ENCODE peak calls at places on chromosomes 4 and X, in four cellular contexts. One of them, this sample, is unnamed.
A peak's percentile ranks its signal among the peaks of the same experiment; 100 is the strongest.

GRCh38 chr4:101019941-101020401 is 327.4 kb downstream of the PPP3CA start:
- DNase-seq in SK-N-SH: no peak
- DNase-seq in K562: no peak
- DNase-seq in GM12878: peak; percentile 45
- DNase-seq in this sample: no peak

GRCh38 chr4:31516520-31516919 is 796.4 kb downstream of the PCDH7 start:
- DNase-seq in GM12878: no peak
- DNase-seq in K562: no peak
- DNase-seq in SK-N-SH: no peak
- DNase-seq in this sample: no peak

GRCh38 chrX:48467331-48467761 is 2.7 kb downstream of the SLC38A5 start:
- DNase-seq in K562: peak; percentile 61
- DNase-seq in SK-N-SH: no peak
- DNase-seq in GM12878: no peak
- DNase-seq in this sample: no peak

GRCh38 chr4:88616275-88616996 is 24.2 kb downstream of the HERC3 start:
- DNase-seq in K562: no peak
- DNase-seq in GM12878: no peak
- DNase-seq in SK-N-SH: no peak
- DNase-seq in this sample: no peak

GRCh38 chr4:62487016-62487415 is 1286.9 kb downstream of the ADGRL3 start:
- DNase-seq in K562: no peak
- DNase-seq in SK-N-SH: no peak
- DNase-seq in GM12878: no peak
- DNase-seq in this sample: no peak

GRCh38 chr4:101050836-101051205 is 296.5 kb downstream of the PPP3CA start:
- DNase-seq in K562: no peak
- DNase-seq in GM12878: no peak
- DNase-seq in SK-N-SH: no peak
- DNase-seq in this sample: no peak

GRCh38 chr4:32748498-32748897 is 2028.3 kb downstream of the PCDH7 start:
- DNase-seq in GM12878: no peak
- DNase-seq in SK-N-SH: no peak
- DNase-seq in K562: no peak
- DNase-seq in this sample: peak; percentile 17

GRCh38 chrX:47169726-47170515 is 23.7 kb upstream of the UBA1 start:
- DNase-seq in K562: no peak
- DNase-seq in SK-N-SH: peak; percentile 14
- DNase-seq in GM12878: no peak
- DNase-seq in this sample: no peak

GRCh38 chr4:101693842-101694398 is 96.6 kb upstream of the BANK1 start:
- DNase-seq in GM12878: no peak
- DNase-seq in K562: no peak
- DNase-seq in SK-N-SH: peak; percentile 8
- DNase-seq in this sample: no peak

GRCh38 chr4:16027114-16027513 is 56.7 kb downstream of the PROM1 start:
- DNase-seq in K562: no peak
- DNase-seq in SK-N-SH: no peak
- DNase-seq in GM12878: no peak
- DNase-seq in this sample: no peak

GRCh38 chr4:177485528-177485927 is 43.3 kb upstream of the AGA start:
- DNase-seq in GM12878: no peak
- DNase-seq in SK-N-SH: no peak
- DNase-seq in K562: no peak
- DNase-seq in this sample: no peak

GRCh38 chr4:156238171-156238570 is 284.5 kb upstream of the CTSO start:
- DNase-seq in SK-N-SH: no peak
- DNase-seq in K562: no peak
- DNase-seq in GM12878: no peak
- DNase-seq in this sample: no peak

GRCh38 chr4:155888171-155888570 is 15.3 kb upstream of the TDO2 start:
- DNase-seq in GM12878: no peak
- DNase-seq in K562: no peak
- DNase-seq in SK-N-SH: no peak
- DNase-seq in this sample: no peak

GRCh38 chr4:11423465-11423864 is 5.2 kb downstream of the HS3ST1 start:
- DNase-seq in GM12878: no peak
- DNase-seq in K562: no peak
- DNase-seq in SK-N-SH: no peak
- DNase-seq in this sample: no peak

GRCh38 chrX:46589977-46590723 is 16.6 kb downstream of the CHST7 start:
- DNase-seq in SK-N-SH: no peak
- DNase-seq in K562: no peak
- DNase-seq in GM12878: no peak
- DNase-seq in this sample: no peak

GRCh38 chrX:124435616-124436015 is 89.3 kb downstream of the SH2D1A start:
- DNase-seq in GM12878: no peak
- DNase-seq in SK-N-SH: no peak
- DNase-seq in K562: no peak
- DNase-seq in this sample: no peak

GRCh38 chrX:124433186-124433585 is 86.8 kb downstream of the SH2D1A start:
- DNase-seq in SK-N-SH: no peak
- DNase-seq in K562: no peak
- DNase-seq in GM12878: no peak
- DNase-seq in this sample: no peak
- TF ChIP-seq USF1 in SK-N-SH: no peak
- TF ChIP-seq USF1 in K562: no peak
- TF ChIP-seq USF1 in GM12878: no peak
- TF ChIP-seq USF1 in this sample: no peak

DNA sequence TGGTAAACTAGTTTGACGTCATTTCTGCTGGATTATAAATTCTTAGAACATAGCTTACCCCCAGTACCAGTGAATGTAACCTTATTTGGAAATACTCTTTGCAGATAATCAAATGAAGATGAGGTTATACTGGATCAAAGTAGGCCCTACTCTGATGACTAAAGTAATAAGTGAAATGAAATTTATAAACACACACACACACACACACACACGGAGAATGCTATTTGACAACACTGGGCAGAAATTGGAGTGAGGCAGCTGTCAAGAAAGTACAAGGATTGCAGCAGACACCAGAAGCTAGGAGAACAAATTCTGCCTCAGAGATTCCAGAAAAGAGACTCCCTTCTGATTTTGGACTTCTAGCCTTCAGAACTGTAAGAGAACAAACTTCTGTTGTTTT is 448.7 kb downstream of the PCDH18 start:
- DNase-seq in K562: no peak
- DNase-seq in SK-N-SH: no peak
- DNase-seq in GM12878: no peak
- DNase-seq in this sample: no peak
- TF ChIP-seq USF1 in K562: no peak
- TF ChIP-seq USF1 in SK-N-SH: no peak
- TF ChIP-seq USF1 in GM12878: no peak
- TF ChIP-seq USF1 in this sample: no peak

GRCh38 chr4:70734168-70734954 is 12.6 kb downstream of the RUFY3 start:
- DNase-seq in GM12878: peak; percentile 74
- DNase-seq in K562: no peak
- DNase-seq in SK-N-SH: no peak
- DNase-seq in this sample: no peak
- TF ChIP-seq USF1 in GM12878: no peak
- TF ChIP-seq USF1 in K562: no peak
- TF ChIP-seq USF1 in SK-N-SH: no peak
- TF ChIP-seq USF1 in this sample: no peak

GRCh38 chr4:120838784-120839183 is 83.7 kb downstream of the PRDM5 start:
- DNase-seq in SK-N-SH: no peak
- DNase-seq in K562: no peak
- DNase-seq in GM12878: no peak
- DNase-seq in this sample: no peak
- TF ChIP-seq USF1 in SK-N-SH: no peak
- TF ChIP-seq USF1 in K562: no peak
- TF ChIP-seq USF1 in GM12878: no peak
- TF ChIP-seq USF1 in this sample: no peak